ENCODE peak calls at places on chromosomes 13 and 19, in seven cellular contexts. One of them, this sample, is unnamed.

GRCh38 chr13:109233293-109233692 is 553.1 kb downstream of the IRS2 start:
- ATAC-seq in activated naive CD8-positive, alpha-beta T cell treated with anti-CD3 and anti-CD28 coated beads, Interleukin-2, amount 50 U/mL, for 24 hours: no peak
- ATAC-seq in mucosa of descending colon: no peak
- ATAC-seq in activated CD8-positive, alpha-beta memory T cell treated with anti-CD3 and anti-CD28 coated beads, Interleukin-2, amount 10 ng/mL, durations not matched to agents 7 days and 5 days: no peak
- ATAC-seq in PC-3: no peak
- ATAC-seq in natural killer cell: no peak
- ATAC-seq in activated T-cell treated with anti-CD3 and anti-CD28 coated beads, Interleukin-2, amount 50 U/mL, for 4 hours: no peak
- ATAC-seq in this sample: no peak

GRCh38 chr13:73849292-73849691 is 284.9 kb downstream of the KLF12 start:
- ATAC-seq in activated naive CD8-positive, alpha-beta T cell treated with anti-CD3 and anti-CD28 coated beads, Interleukin-2, amount 50 U/mL, for 24 hours: no peak
- ATAC-seq in mucosa of descending colon: peak
- ATAC-seq in activated CD8-positive, alpha-beta memory T cell treated with anti-CD3 and anti-CD28 coated beads, Interleukin-2, amount 10 ng/mL, durations not matched to agents 7 days and 5 days: no peak
- ATAC-seq in PC-3: no peak
- ATAC-seq in natural killer cell: no peak
- ATAC-seq in activated T-cell treated with anti-CD3 and anti-CD28 coated beads, Interleukin-2, amount 50 U/mL, for 4 hours: no peak
- ATAC-seq in this sample: peak

GRCh38 chr19:29089315-29089855 is 123.6 kb downstream of the UQCRFS1 start:
- ATAC-seq in activated naive CD8-positive, alpha-beta T cell treated with anti-CD3 and anti-CD28 coated beads, Interleukin-2, amount 50 U/mL, for 24 hours: no peak
- ATAC-seq in mucosa of descending colon: no peak
- ATAC-seq in activated CD8-positive, alpha-beta memory T cell treated with anti-CD3 and anti-CD28 coated beads, Interleukin-2, amount 10 ng/mL, durations not matched to agents 7 days and 5 days: no peak
- ATAC-seq in PC-3: no peak
- ATAC-seq in natural killer cell: no peak
- ATAC-seq in activated T-cell treated with anti-CD3 and anti-CD28 coated beads, Interleukin-2, amount 50 U/mL, for 4 hours: no peak
- ATAC-seq in this sample: no peak

GRCh38 chr13:74067818-74068217 is 66.4 kb downstream of the KLF12 start:
- ATAC-seq in activated naive CD8-positive, alpha-beta T cell treated with anti-CD3 and anti-CD28 coated beads, Interleukin-2, amount 50 U/mL, for 24 hours: no peak
- ATAC-seq in mucosa of descending colon: no peak
- ATAC-seq in activated CD8-positive, alpha-beta memory T cell treated with anti-CD3 and anti-CD28 coated beads, Interleukin-2, amount 10 ng/mL, durations not matched to agents 7 days and 5 days: no peak
- ATAC-seq in PC-3: no peak
- ATAC-seq in natural killer cell: no peak
- ATAC-seq in activated T-cell treated with anti-CD3 and anti-CD28 coated beads, Interleukin-2, amount 50 U/mL, for 4 hours: no peak
- ATAC-seq in this sample: no peak

GRCh38 chr19:38714354-38714778 is 29.9 kb downstream of the CAPN12 start:
- ATAC-seq in activated naive CD8-positive, alpha-beta T cell treated with anti-CD3 and anti-CD28 coated beads, Interleukin-2, amount 50 U/mL, for 24 hours: no peak
- ATAC-seq in mucosa of descending colon: no peak
- ATAC-seq in activated CD8-positive, alpha-beta memory T cell treated with anti-CD3 and anti-CD28 coated beads, Interleukin-2, amount 10 ng/mL, durations not matched to agents 7 days and 5 days: no peak
- ATAC-seq in PC-3: no peak
- ATAC-seq in natural killer cell: no peak
- ATAC-seq in activated T-cell treated with anti-CD3 and anti-CD28 coated beads, Interleukin-2, amount 50 U/mL, for 4 hours: no peak
- ATAC-seq in this sample: no peak

GRCh38 chr19:3466630-3467029 is 13.7 kb downstream of the SMIM24 start:
- ATAC-seq in activated naive CD8-positive, alpha-beta T cell treated with anti-CD3 and anti-CD28 coated beads, Interleukin-2, amount 50 U/mL, for 24 hours: no peak
- ATAC-seq in mucosa of descending colon: no peak
- ATAC-seq in activated CD8-positive, alpha-beta memory T cell treated with anti-CD3 and anti-CD28 coated beads, Interleukin-2, amount 10 ng/mL, durations not matched to agents 7 days and 5 days: no peak
- ATAC-seq in PC-3: no peak
- ATAC-seq in natural killer cell: no peak
- ATAC-seq in activated T-cell treated with anti-CD3 and anti-CD28 coated beads, Interleukin-2, amount 50 U/mL, for 4 hours: no peak
- ATAC-seq in this sample: no peak

GRCh38 chr19:7203317-7203716 is 90.9 kb downstream of the INSR start:
- ATAC-seq in activated naive CD8-positive, alpha-beta T cell treated with anti-CD3 and anti-CD28 coated beads, Interleukin-2, amount 50 U/mL, for 24 hours: no peak
- ATAC-seq in mucosa of descending colon: no peak
- ATAC-seq in activated CD8-positive, alpha-beta memory T cell treated with anti-CD3 and anti-CD28 coated beads, Interleukin-2, amount 10 ng/mL, durations not matched to agents 7 days and 5 days: no peak
- ATAC-seq in PC-3: no peak
- ATAC-seq in natural killer cell: no peak
- ATAC-seq in activated T-cell treated with anti-CD3 and anti-CD28 coated beads, Interleukin-2, amount 50 U/mL, for 4 hours: no peak
- ATAC-seq in this sample: no peak

GRCh38 chr19:38640368-38640767 is 7.1 kb upstream of the ACTN4 start:
- ATAC-seq in activated naive CD8-positive, alpha-beta T cell treated with anti-CD3 and anti-CD28 coated beads, Interleukin-2, amount 50 U/mL, for 24 hours: no peak
- ATAC-seq in mucosa of descending colon: peak
- ATAC-seq in activated CD8-positive, alpha-beta memory T cell treated with anti-CD3 and anti-CD28 coated beads, Interleukin-2, amount 10 ng/mL, durations not matched to agents 7 days and 5 days: no peak
- ATAC-seq in PC-3: no peak
- ATAC-seq in natural killer cell: no peak
- ATAC-seq in activated T-cell treated with anti-CD3 and anti-CD28 coated beads, Interleukin-2, amount 50 U/mL, for 4 hours: no peak
- ATAC-seq in this sample: no peak

GRCh38 chr19:45809643-45810159 is 5.4 kb downstream of the RSPH6A start:
- ATAC-seq in activated naive CD8-positive, alpha-beta T cell treated with anti-CD3 and anti-CD28 coated beads, Interleukin-2, amount 50 U/mL, for 24 hours: peak
- ATAC-seq in mucosa of descending colon: peak
- ATAC-seq in activated CD8-positive, alpha-beta memory T cell treated with anti-CD3 and anti-CD28 coated beads, Interleukin-2, amount 10 ng/mL, durations not matched to agents 7 days and 5 days: peak
- ATAC-seq in PC-3: peak
- ATAC-seq in natural killer cell: no peak
- ATAC-seq in activated T-cell treated with anti-CD3 and anti-CD28 coated beads, Interleukin-2, amount 50 U/mL, for 4 hours: peak
- ATAC-seq in this sample: no peak

GRCh38 chr19:45468159-45468651 is 409 bp downstream of the FOSB start:
- ATAC-seq in activated naive CD8-positive, alpha-beta T cell treated with anti-CD3 and anti-CD28 coated beads, Interleukin-2, amount 50 U/mL, for 24 hours: no peak
- ATAC-seq in mucosa of descending colon: peak
- ATAC-seq in activated CD8-positive, alpha-beta memory T cell treated with anti-CD3 and anti-CD28 coated beads, Interleukin-2, amount 10 ng/mL, durations not matched to agents 7 days and 5 days: no peak
- ATAC-seq in PC-3: no peak
- ATAC-seq in natural killer cell: peak
- ATAC-seq in activated T-cell treated with anti-CD3 and anti-CD28 coated beads, Interleukin-2, amount 50 U/mL, for 4 hours: no peak
- ATAC-seq in this sample: no peak

GRCh38 chr19:18869781-18870530 is 26.0 kb downstream of the CERS1 start:
- ATAC-seq in activated naive CD8-positive, alpha-beta T cell treated with anti-CD3 and anti-CD28 coated beads, Interleukin-2, amount 50 U/mL, for 24 hours: no peak
- ATAC-seq in mucosa of descending colon: no peak
- ATAC-seq in activated CD8-positive, alpha-beta memory T cell treated with anti-CD3 and anti-CD28 coated beads, Interleukin-2, amount 10 ng/mL, durations not matched to agents 7 days and 5 days: no peak
- ATAC-seq in PC-3: no peak
- ATAC-seq in natural killer cell: no peak
- ATAC-seq in activated T-cell treated with anti-CD3 and anti-CD28 coated beads, Interleukin-2, amount 50 U/mL, for 4 hours: no peak
- ATAC-seq in this sample: no peak

GRCh38 chr13:48437381-48437780 is 24.5 kb upstream of the LPAR6 start:
- ATAC-seq in activated naive CD8-positive, alpha-beta T cell treated with anti-CD3 and anti-CD28 coated beads, Interleukin-2, amount 50 U/mL, for 24 hours: no peak
- ATAC-seq in mucosa of descending colon: no peak
- ATAC-seq in activated CD8-positive, alpha-beta memory T cell treated with anti-CD3 and anti-CD28 coated beads, Interleukin-2, amount 10 ng/mL, durations not matched to agents 7 days and 5 days: no peak
- ATAC-seq in PC-3: no peak
- ATAC-seq in natural killer cell: no peak
- ATAC-seq in activated T-cell treated with anti-CD3 and anti-CD28 coated beads, Interleukin-2, amount 50 U/mL, for 4 hours: no peak
- ATAC-seq in this sample: no peak

GRCh38 chr13:49643003-49643651 is 14.8 kb downstream of the ARL11 start:
- ATAC-seq in activated naive CD8-positive, alpha-beta T cell treated with anti-CD3 and anti-CD28 coated beads, Interleukin-2, amount 50 U/mL, for 24 hours: peak
- ATAC-seq in mucosa of descending colon: peak
- ATAC-seq in activated CD8-positive, alpha-beta memory T cell treated with anti-CD3 and anti-CD28 coated beads, Interleukin-2, amount 10 ng/mL, durations not matched to agents 7 days and 5 days: no peak
- ATAC-seq in PC-3: no peak
- ATAC-seq in natural killer cell: peak
- ATAC-seq in activated T-cell treated with anti-CD3 and anti-CD28 coated beads, Interleukin-2, amount 50 U/mL, for 4 hours: no peak
- ATAC-seq in this sample: no peak

GRCh38 chr19:10809693-10810285 is 26.2 kb downstream of the TMED1 start:
- ATAC-seq in activated naive CD8-positive, alpha-beta T cell treated with anti-CD3 and anti-CD28 coated beads, Interleukin-2, amount 50 U/mL, for 24 hours: no peak
- ATAC-seq in mucosa of descending colon: peak
- ATAC-seq in activated CD8-positive, alpha-beta memory T cell treated with anti-CD3 and anti-CD28 coated beads, Interleukin-2, amount 10 ng/mL, durations not matched to agents 7 days and 5 days: no peak
- ATAC-seq in PC-3: no peak
- ATAC-seq in natural killer cell: no peak
- ATAC-seq in activated T-cell treated with anti-CD3 and anti-CD28 coated beads, Interleukin-2, amount 50 U/mL, for 4 hours: no peak
- ATAC-seq in this sample: no peak

GRCh38 chr13:39879286-39880035 is 224.0 kb downstream of the COG6 start:
- ATAC-seq in activated naive CD8-positive, alpha-beta T cell treated with anti-CD3 and anti-CD28 coated beads, Interleukin-2, amount 50 U/mL, for 24 hours: no peak
- ATAC-seq in mucosa of descending colon: no peak
- ATAC-seq in activated CD8-positive, alpha-beta memory T cell treated with anti-CD3 and anti-CD28 coated beads, Interleukin-2, amount 10 ng/mL, durations not matched to agents 7 days and 5 days: no peak
- ATAC-seq in PC-3: no peak
- ATAC-seq in natural killer cell: no peak
- ATAC-seq in activated T-cell treated with anti-CD3 and anti-CD28 coated beads, Interleukin-2, amount 50 U/mL, for 4 hours: no peak
- ATAC-seq in this sample: no peak

GRCh38 chr19:29624489-29625210 is 18.6 kb downstream of the POP4 start:
- ATAC-seq in activated naive CD8-positive, alpha-beta T cell treated with anti-CD3 and anti-CD28 coated beads, Interleukin-2, amount 50 U/mL, for 24 hours: no peak
- ATAC-seq in mucosa of descending colon: no peak
- ATAC-seq in activated CD8-positive, alpha-beta memory T cell treated with anti-CD3 and anti-CD28 coated beads, Interleukin-2, amount 10 ng/mL, durations not matched to agents 7 days and 5 days: no peak
- ATAC-seq in PC-3: no peak
- ATAC-seq in natural killer cell: no peak
- ATAC-seq in activated T-cell treated with anti-CD3 and anti-CD28 coated beads, Interleukin-2, amount 50 U/mL, for 4 hours: no peak
- ATAC-seq in this sample: no peak

GRCh38 chr19:2458054-2458453 is 1.3 kb upstream of the LMNB2 start:
- ATAC-seq in activated naive CD8-positive, alpha-beta T cell treated with anti-CD3 and anti-CD28 coated beads, Interleukin-2, amount 50 U/mL, for 24 hours: no peak
- ATAC-seq in mucosa of descending colon: no peak
- ATAC-seq in activated CD8-positive, alpha-beta memory T cell treated with anti-CD3 and anti-CD28 coated beads, Interleukin-2, amount 10 ng/mL, durations not matched to agents 7 days and 5 days: no peak
- ATAC-seq in PC-3: no peak
- ATAC-seq in natural killer cell: no peak
- ATAC-seq in activated T-cell treated with anti-CD3 and anti-CD28 coated beads, Interleukin-2, amount 50 U/mL, for 4 hours: no peak
- ATAC-seq in this sample: no peak

GRCh38 chr13:27293873-27294515 is 23.4 kb downstream of the RASL11A start:
- ATAC-seq in activated naive CD8-positive, alpha-beta T cell treated with anti-CD3 and anti-CD28 coated beads, Interleukin-2, amount 50 U/mL, for 24 hours: no peak
- ATAC-seq in mucosa of descending colon: peak
- ATAC-seq in activated CD8-positive, alpha-beta memory T cell treated with anti-CD3 and anti-CD28 coated beads, Interleukin-2, amount 10 ng/mL, durations not matched to agents 7 days and 5 days: peak
- ATAC-seq in PC-3: no peak
- ATAC-seq in natural killer cell: peak
- ATAC-seq in activated T-cell treated with anti-CD3 and anti-CD28 coated beads, Interleukin-2, amount 50 U/mL, for 4 hours: peak
- ATAC-seq in this sample: peak

GRCh38 chr19:1226522-1227312 is 11.1 kb downstream of the CBARP start:
- ATAC-seq in activated naive CD8-positive, alpha-beta T cell treated with anti-CD3 and anti-CD28 coated beads, Interleukin-2, amount 50 U/mL, for 24 hours: no peak
- ATAC-seq in mucosa of descending colon: no peak
- ATAC-seq in activated CD8-positive, alpha-beta memory T cell treated with anti-CD3 and anti-CD28 coated beads, Interleukin-2, amount 10 ng/mL, durations not matched to agents 7 days and 5 days: no peak
- ATAC-seq in PC-3: no peak
- ATAC-seq in natural killer cell: no peak
- ATAC-seq in activated T-cell treated with anti-CD3 and anti-CD28 coated beads, Interleukin-2, amount 50 U/mL, for 4 hours: no peak
- ATAC-seq in this sample: no peak

GRCh38 chr13:52638929-52639328 is 3.3 kb upstream of the HNRNPA1L2 start:
- ATAC-seq in activated naive CD8-positive, alpha-beta T cell treated with anti-CD3 and anti-CD28 coated beads, Interleukin-2, amount 50 U/mL, for 24 hours: no peak
- ATAC-seq in mucosa of descending colon: peak
- ATAC-seq in activated CD8-positive, alpha-beta memory T cell treated with anti-CD3 and anti-CD28 coated beads, Interleukin-2, amount 10 ng/mL, durations not matched to agents 7 days and 5 days: no peak
- ATAC-seq in PC-3: no peak
- ATAC-seq in natural killer cell: no peak
- ATAC-seq in activated T-cell treated with anti-CD3 and anti-CD28 coated beads, Interleukin-2, amount 50 U/mL, for 4 hours: no peak
- ATAC-seq in this sample: no peak

GRCh38 chr19:9406798-9407352 is 28.5 kb downstream of the ZNF266 start:
- ATAC-seq in activated naive CD8-positive, alpha-beta T cell treated with anti-CD3 and anti-CD28 coated beads, Interleukin-2, amount 50 U/mL, for 24 hours: peak
- ATAC-seq in mucosa of descending colon: peak
- ATAC-seq in activated CD8-positive, alpha-beta memory T cell treated with anti-CD3 and anti-CD28 coated beads, Interleukin-2, amount 10 ng/mL, durations not matched to agents 7 days and 5 days: peak
- ATAC-seq in PC-3: no peak
- ATAC-seq in natural killer cell: no peak
- ATAC-seq in activated T-cell treated with anti-CD3 and anti-CD28 coated beads, Interleukin-2, amount 50 U/mL, for 4 hours: peak
- ATAC-seq in this sample: peak

GRCh38 chr19:3304871-3305423 is 61.4 kb upstream of the NFIC start:
- ATAC-seq in activated naive CD8-positive, alpha-beta T cell treated with anti-CD3 and anti-CD28 coated beads, Interleukin-2, amount 50 U/mL, for 24 hours: no peak
- ATAC-seq in mucosa of descending colon: peak
- ATAC-seq in activated CD8-positive, alpha-beta memory T cell treated with anti-CD3 and anti-CD28 coated beads, Interleukin-2, amount 10 ng/mL, durations not matched to agents 7 days and 5 days: peak
- ATAC-seq in PC-3: no peak
- ATAC-seq in natural killer cell: peak
- ATAC-seq in activated T-cell treated with anti-CD3 and anti-CD28 coated beads, Interleukin-2, amount 50 U/mL, for 4 hours: peak
- ATAC-seq in this sample: peak

GRCh38 chr13:106003651-106004050 is 531.8 kb downstream of the EFNB2 start:
- ATAC-seq in activated naive CD8-positive, alpha-beta T cell treated with anti-CD3 and anti-CD28 coated beads, Interleukin-2, amount 50 U/mL, for 24 hours: no peak
- ATAC-seq in mucosa of descending colon: no peak
- ATAC-seq in activated CD8-positive, alpha-beta memory T cell treated with anti-CD3 and anti-CD28 coated beads, Interleukin-2, amount 10 ng/mL, durations not matched to agents 7 days and 5 days: no peak
- ATAC-seq in PC-3: no peak
- ATAC-seq in natural killer cell: no peak
- ATAC-seq in activated T-cell treated with anti-CD3 and anti-CD28 coated beads, Interleukin-2, amount 50 U/mL, for 4 hours: no peak
- ATAC-seq in this sample: no peak

GRCh38 chr13:75437582-75438318 is 44.2 kb downstream of the TBC1D4 start:
- ATAC-seq in activated naive CD8-positive, alpha-beta T cell treated with anti-CD3 and anti-CD28 coated beads, Interleukin-2, amount 50 U/mL, for 24 hours: no peak
- ATAC-seq in mucosa of descending colon: peak
- ATAC-seq in activated CD8-positive, alpha-beta memory T cell treated with anti-CD3 and anti-CD28 coated beads, Interleukin-2, amount 10 ng/mL, durations not matched to agents 7 days and 5 days: no peak
- ATAC-seq in PC-3: no peak
- ATAC-seq in natural killer cell: no peak
- ATAC-seq in activated T-cell treated with anti-CD3 and anti-CD28 coated beads, Interleukin-2, amount 50 U/mL, for 4 hours: no peak
- ATAC-seq in this sample: no peak

GRCh38 chr13:40772765-40773473 is 1.9 kb upstream of the MRPS31 start:
- ATAC-seq in activated naive CD8-positive, alpha-beta T cell treated with anti-CD3 and anti-CD28 coated beads, Interleukin-2, amount 50 U/mL, for 24 hours: no peak
- ATAC-seq in mucosa of descending colon: no peak
- ATAC-seq in activated CD8-positive, alpha-beta memory T cell treated with anti-CD3 and anti-CD28 coated beads, Interleukin-2, amount 10 ng/mL, durations not matched to agents 7 days and 5 days: no peak
- ATAC-seq in PC-3: no peak
- ATAC-seq in natural killer cell: no peak
- ATAC-seq in activated T-cell treated with anti-CD3 and anti-CD28 coated beads, Interleukin-2, amount 50 U/mL, for 4 hours: no peak
- ATAC-seq in this sample: no peak

GRCh38 chr13:42992585-42993122 is 613 bp upstream of the EPSTI1 start:
- ATAC-seq in activated naive CD8-positive, alpha-beta T cell treated with anti-CD3 and anti-CD28 coated beads, Interleukin-2, amount 50 U/mL, for 24 hours: peak
- ATAC-seq in mucosa of descending colon: peak
- ATAC-seq in activated CD8-positive, alpha-beta memory T cell treated with anti-CD3 and anti-CD28 coated beads, Interleukin-2, amount 10 ng/mL, durations not matched to agents 7 days and 5 days: peak
- ATAC-seq in PC-3: no peak
- ATAC-seq in natural killer cell: peak
- ATAC-seq in activated T-cell treated with anti-CD3 and anti-CD28 coated beads, Interleukin-2, amount 50 U/mL, for 4 hours: peak
- ATAC-seq in this sample: peak

GRCh38 chr19:47618771-47619170 is 9.8 kb downstream of the BICRA start:
- ATAC-seq in activated naive CD8-positive, alpha-beta T cell treated with anti-CD3 and anti-CD28 coated beads, Interleukin-2, amount 50 U/mL, for 24 hours: no peak
- ATAC-seq in mucosa of descending colon: peak
- ATAC-seq in activated CD8-positive, alpha-beta memory T cell treated with anti-CD3 and anti-CD28 coated beads, Interleukin-2, amount 10 ng/mL, durations not matched to agents 7 days and 5 days: no peak
- ATAC-seq in PC-3: no peak
- ATAC-seq in natural killer cell: no peak
- ATAC-seq in activated T-cell treated with anti-CD3 and anti-CD28 coated beads, Interleukin-2, amount 50 U/mL, for 4 hours: no peak
- ATAC-seq in this sample: no peak

GRCh38 chr19:28705008-28705407 is 507.9 kb downstream of the UQCRFS1 start:
- ATAC-seq in activated naive CD8-positive, alpha-beta T cell treated with anti-CD3 and anti-CD28 coated beads, Interleukin-2, amount 50 U/mL, for 24 hours: no peak
- ATAC-seq in mucosa of descending colon: no peak
- ATAC-seq in activated CD8-positive, alpha-beta memory T cell treated with anti-CD3 and anti-CD28 coated beads, Interleukin-2, amount 10 ng/mL, durations not matched to agents 7 days and 5 days: no peak
- ATAC-seq in PC-3: no peak
- ATAC-seq in natural killer cell: no peak
- ATAC-seq in activated T-cell treated with anti-CD3 and anti-CD28 coated beads, Interleukin-2, amount 50 U/mL, for 4 hours: no peak
- ATAC-seq in this sample: no peak

GRCh38 chr19:41530761-41531301 is 45.1 kb upstream of the CEACAM21 start:
- ATAC-seq in activated naive CD8-positive, alpha-beta T cell treated with anti-CD3 and anti-CD28 coated beads, Interleukin-2, amount 50 U/mL, for 24 hours: no peak
- ATAC-seq in mucosa of descending colon: peak
- ATAC-seq in activated CD8-positive, alpha-beta memory T cell treated with anti-CD3 and anti-CD28 coated beads, Interleukin-2, amount 10 ng/mL, durations not matched to agents 7 days and 5 days: no peak
- ATAC-seq in PC-3: no peak
- ATAC-seq in natural killer cell: peak
- ATAC-seq in activated T-cell treated with anti-CD3 and anti-CD28 coated beads, Interleukin-2, amount 50 U/mL, for 4 hours: no peak
- ATAC-seq in this sample: no peak

GRCh38 chr19:45632468-45633196 is 6.6 kb downstream of the EML2 start:
- ATAC-seq in activated naive CD8-positive, alpha-beta T cell treated with anti-CD3 and anti-CD28 coated beads, Interleukin-2, amount 50 U/mL, for 24 hours: peak
- ATAC-seq in mucosa of descending colon: peak
- ATAC-seq in activated CD8-positive, alpha-beta memory T cell treated with anti-CD3 and anti-CD28 coated beads, Interleukin-2, amount 10 ng/mL, durations not matched to agents 7 days and 5 days: peak
- ATAC-seq in PC-3: peak
- ATAC-seq in natural killer cell: no peak
- ATAC-seq in activated T-cell treated with anti-CD3 and anti-CD28 coated beads, Interleukin-2, amount 50 U/mL, for 4 hours: peak
- ATAC-seq in this sample: peak

GRCh38 chr13:67101730-67102467 is 128.2 kb downstream of the PCDH9 start:
- ATAC-seq in activated naive CD8-positive, alpha-beta T cell treated with anti-CD3 and anti-CD28 coated beads, Interleukin-2, amount 50 U/mL, for 24 hours: no peak
- ATAC-seq in mucosa of descending colon: no peak
- ATAC-seq in activated CD8-positive, alpha-beta memory T cell treated with anti-CD3 and anti-CD28 coated beads, Interleukin-2, amount 10 ng/mL, durations not matched to agents 7 days and 5 days: no peak
- ATAC-seq in PC-3: no peak
- ATAC-seq in natural killer cell: no peak
- ATAC-seq in activated T-cell treated with anti-CD3 and anti-CD28 coated beads, Interleukin-2, amount 50 U/mL, for 4 hours: no peak
- ATAC-seq in this sample: no peak

GRCh38 chr13:99355267-99356215 is 48.3 kb upstream of the GPR183 start:
- ATAC-seq in activated naive CD8-positive, alpha-beta T cell treated with anti-CD3 and anti-CD28 coated beads, Interleukin-2, amount 50 U/mL, for 24 hours: no peak
- ATAC-seq in mucosa of descending colon: peak
- ATAC-seq in activated CD8-positive, alpha-beta memory T cell treated with anti-CD3 and anti-CD28 coated beads, Interleukin-2, amount 10 ng/mL, durations not matched to agents 7 days and 5 days: no peak
- ATAC-seq in PC-3: no peak
- ATAC-seq in natural killer cell: no peak
- ATAC-seq in activated T-cell treated with anti-CD3 and anti-CD28 coated beads, Interleukin-2, amount 50 U/mL, for 4 hours: no peak
- ATAC-seq in this sample: no peak

GRCh38 chr13:106373989-106374572 is 161.4 kb downstream of the EFNB2 start:
- ATAC-seq in activated naive CD8-positive, alpha-beta T cell treated with anti-CD3 and anti-CD28 coated beads, Interleukin-2, amount 50 U/mL, for 24 hours: peak
- ATAC-seq in mucosa of descending colon: no peak
- ATAC-seq in activated CD8-positive, alpha-beta memory T cell treated with anti-CD3 and anti-CD28 coated beads, Interleukin-2, amount 10 ng/mL, durations not matched to agents 7 days and 5 days: no peak
- ATAC-seq in PC-3: no peak
- ATAC-seq in natural killer cell: peak
- ATAC-seq in activated T-cell treated with anti-CD3 and anti-CD28 coated beads, Interleukin-2, amount 50 U/mL, for 4 hours: no peak
- ATAC-seq in this sample: peak

GRCh38 chr13:46179576-46180368 is 2.2 kb downstream of the LCP1 start:
- ATAC-seq in activated naive CD8-positive, alpha-beta T cell treated with anti-CD3 and anti-CD28 coated beads, Interleukin-2, amount 50 U/mL, for 24 hours: no peak
- ATAC-seq in mucosa of descending colon: peak
- ATAC-seq in activated CD8-positive, alpha-beta memory T cell treated with anti-CD3 and anti-CD28 coated beads, Interleukin-2, amount 10 ng/mL, durations not matched to agents 7 days and 5 days: no peak
- ATAC-seq in PC-3: no peak
- ATAC-seq in natural killer cell: no peak
- ATAC-seq in activated T-cell treated with anti-CD3 and anti-CD28 coated beads, Interleukin-2, amount 50 U/mL, for 4 hours: no peak
- ATAC-seq in this sample: no peak

GRCh38 chr19:2199215-2199614 is 35.5 kb downstream of the DOT1L start:
- ATAC-seq in activated naive CD8-positive, alpha-beta T cell treated with anti-CD3 and anti-CD28 coated beads, Interleukin-2, amount 50 U/mL, for 24 hours: no peak
- ATAC-seq in mucosa of descending colon: no peak
- ATAC-seq in activated CD8-positive, alpha-beta memory T cell treated with anti-CD3 and anti-CD28 coated beads, Interleukin-2, amount 10 ng/mL, durations not matched to agents 7 days and 5 days: peak
- ATAC-seq in PC-3: no peak
- ATAC-seq in natural killer cell: no peak
- ATAC-seq in activated T-cell treated with anti-CD3 and anti-CD28 coated beads, Interleukin-2, amount 50 U/mL, for 4 hours: no peak
- ATAC-seq in this sample: no peak

GRCh38 chr19:18961767-18962423 is 20.9 kb upstream of the HOMER3 start:
- ATAC-seq in activated naive CD8-positive, alpha-beta T cell treated with anti-CD3 and anti-CD28 coated beads, Interleukin-2, amount 50 U/mL, for 24 hours: no peak
- ATAC-seq in mucosa of descending colon: peak
- ATAC-seq in activated CD8-positive, alpha-beta memory T cell treated with anti-CD3 and anti-CD28 coated beads, Interleukin-2, amount 10 ng/mL, durations not matched to agents 7 days and 5 days: peak
- ATAC-seq in PC-3: no peak
- ATAC-seq in natural killer cell: no peak
- ATAC-seq in activated T-cell treated with anti-CD3 and anti-CD28 coated beads, Interleukin-2, amount 50 U/mL, for 4 hours: peak
- ATAC-seq in this sample: no peak

GRCh38 chr13:29129616-29130015 is 309.5 kb downstream of the MTUS2 start:
- ATAC-seq in activated naive CD8-positive, alpha-beta T cell treated with anti-CD3 and anti-CD28 coated beads, Interleukin-2, amount 50 U/mL, for 24 hours: no peak
- ATAC-seq in mucosa of descending colon: no peak
- ATAC-seq in activated CD8-positive, alpha-beta memory T cell treated with anti-CD3 and anti-CD28 coated beads, Interleukin-2, amount 10 ng/mL, durations not matched to agents 7 days and 5 days: no peak
- ATAC-seq in PC-3: no peak
- ATAC-seq in natural killer cell: no peak
- ATAC-seq in activated T-cell treated with anti-CD3 and anti-CD28 coated beads, Interleukin-2, amount 50 U/mL, for 4 hours: no peak
- ATAC-seq in this sample: no peak

This sample was measured in activated T-helper 17 cell treated with anti-CD3 and anti-CD28 coated beads, Interleukin-2, amount 50 U/mL, for 72 hours.